ENCODE peak calls at places on chromosome 4, in six cellular contexts. X, G, W, S, K and Z are unnamed samples.

GRCh38 chr4:52197351-52197750 is 146.2 kb downstream of the SPATA18 start:
- DNase-seq in X (no peak), G (no peak), W (no peak), S (no peak), K (no peak), Z (no peak)

GRCh38 chr4:88722828-88723227 is 25.2 kb upstream of the NAP1L5 start:
- DNase-seq in X (no peak), G (no peak), W (no peak), S (no peak), K (peak), Z (no peak)

GRCh38 chr4:70405765-70406164 is 8.0 kb downstream of the OPRPN start:
- DNase-seq in X (no peak), G (no peak), W (no peak), S (no peak), K (no peak), Z (no peak)

GRCh38 chr4:3848323-3848722 is 82.1 kb downstream of the ADRA2C start:
- DNase-seq in X (no peak), G (no peak), W (no peak), S (no peak), K (no peak), Z (no peak)

GRCh38 chr4:182649698-182650477 is 267.3 kb downstream of the DCTD start:
- DNase-seq in X (no peak), G (no peak), W (no peak), S (no peak), K (no peak), Z (no peak)

GRCh38 chr4:4704267-4704666 is 155.2 kb upstream of the MSX1 start:
- DNase-seq in X (no peak), G (no peak), W (no peak), S (no peak), K (no peak), Z (peak)

GRCh38 chr4:138222041-138222440 is 20.1 kb downstream of the SLC7A11 start:
- DNase-seq in X (peak), G (no peak), W (no peak), S (no peak), K (no peak), Z (no peak)

GRCh38 chr4:110112056-110112455 is 86.4 kb downstream of the ELOVL6 start:
- DNase-seq in X (no peak), G (no peak), W (no peak), S (no peak), K (no peak), Z (no peak)

GRCh38 chr4:174873931-174874330 is 44.2 kb upstream of the ADAM29 start:
- DNase-seq in X (peak), G (no peak), W (no peak), S (no peak), K (no peak), Z (no peak)

GRCh38 chr4:2343476-2343875 is 75.0 kb downstream of the ZFYVE28 start:
- DNase-seq in X (no peak), G (no peak), W (no peak), S (no peak), K (peak), Z (no peak)

GRCh38 chr4:42329421-42329820 is 67.9 kb upstream of the SHISA3 start:
- DNase-seq in X (peak), G (no peak), W (no peak), S (no peak), K (no peak), Z (no peak)

GRCh38 chr4:150569384-150569987 is 12.5 kb upstream of the MAB21L2 start:
- DNase-seq in X (peak), G (no peak), W (no peak), S (no peak), K (no peak), Z (no peak)

GRCh38 chr4:94843222-94843621 is 85.5 kb downstream of the BMPR1B start:
- DNase-seq in X (no peak), G (no peak), W (no peak), S (no peak), K (no peak), Z (no peak)

GRCh38 chr4:107034982-107035710 is 967 bp downstream of the DKK2 start:
- DNase-seq in X (no peak), G (no peak), W (no peak), S (no peak), K (no peak), Z (no peak)

GRCh38 chr4:23401572-23401971 is 488.3 kb downstream of the PPARGC1A start:
- DNase-seq in X (no peak), G (no peak), W (no peak), S (no peak), K (no peak), Z (no peak)

GRCh38 chr4:102780476-102781144 is 19.8 kb upstream of the MANBA start:
- DNase-seq in X (peak), G (no peak), W (no peak), S (no peak), K (no peak), Z (no peak)

GRCh38 chr4:183256756-183257385 is 63.2 kb downstream of the CLDN22 start:
- DNase-seq in X (peak), G (no peak), W (peak), S (peak), K (peak), Z (peak)

GRCh38 chr4:11487876-11488545 is 59.3 kb upstream of the HS3ST1 start:
- DNase-seq in X (peak), G (no peak), W (no peak), S (no peak), K (no peak), Z (peak)

GRCh38 chr4:54001558-54002365 is 62.6 kb downstream of the CHIC2 start:
- DNase-seq in X (no peak), G (no peak), W (no peak), S (no peak), K (no peak), Z (no peak)

GRCh38 chr4:107564326-107564725 is 155.7 kb downstream of the PAPSS1 start:
- DNase-seq in X (no peak), G (no peak), W (no peak), S (peak), K (no peak), Z (no peak)

GRCh38 chr4:150337709-150338108 is 244.2 kb upstream of the MAB21L2 start:
- DNase-seq in X (no peak), G (no peak), W (no peak), S (no peak), K (no peak), Z (no peak)

GRCh38 chr4:182711211-182711610 is 206.0 kb downstream of the DCTD start:
- DNase-seq in X (no peak), G (no peak), W (no peak), S (no peak), K (no peak), Z (no peak)

GRCh38 chr4:17587094-17587822 is 10.3 kb downstream of the LAP3 start:
- DNase-seq in X (no peak), G (no peak), W (no peak), S (no peak), K (no peak), Z (no peak)

GRCh38 chr4:4457803-4458550 is 71.1 kb downstream of the NSG1 start:
- DNase-seq in X (no peak), G (no peak), W (no peak), S (no peak), K (no peak), Z (no peak)

GRCh38 chr4:181582595-181582994 is 660.6 kb upstream of the TENM3 start:
- DNase-seq in X (peak), G (no peak), W (no peak), S (no peak), K (no peak), Z (no peak)

GRCh38 chr4:87465739-87466366 is 43.5 kb downstream of the NUDT9 start:
- DNase-seq in X (peak), G (no peak), W (no peak), S (no peak), K (no peak), Z (no peak)

GRCh38 chr4:6991771-6992557 is 51.2 kb upstream of the TADA2B start:
- DNase-seq in X (no peak), G (no peak), W (no peak), S (peak), K (no peak), Z (peak)

GRCh38 chr4:61011051-61011450 is 189.1 kb upstream of the ADGRL3 start:
- DNase-seq in X (no peak), G (no peak), W (no peak), S (no peak), K (no peak), Z (no peak)

GRCh38 chr4:182818926-182819730 is 98.1 kb downstream of the DCTD start:
- DNase-seq in X (no peak), G (no peak), W (no peak), S (no peak), K (no peak), Z (no peak)

DNA sequence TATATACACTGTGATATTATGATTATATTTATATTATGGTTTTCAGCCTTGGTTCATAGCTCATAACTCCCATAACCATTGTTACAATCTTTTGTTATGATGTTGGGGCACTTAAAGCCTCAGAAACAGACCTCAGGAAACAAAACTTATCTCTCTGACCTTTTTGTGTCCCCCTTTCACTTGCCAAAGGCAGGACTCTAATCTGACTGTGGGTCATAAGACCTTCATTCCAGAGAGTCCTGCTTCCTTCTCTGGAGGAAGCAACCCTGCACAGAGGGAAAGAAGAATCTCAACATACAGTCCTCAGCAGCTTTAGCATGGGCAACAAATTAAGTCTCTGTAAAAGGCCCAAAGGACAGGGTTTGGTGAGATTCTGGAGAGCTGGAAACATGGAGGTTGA is 933.4 kb downstream of the ADGRL3 start:
- DNase-seq in X (no peak), G (no peak), W (no peak), S (no peak), K (no peak), Z (no peak)
- H3K4me3 ChIP-seq in X (no peak), G (no peak), W (no peak), S (no peak), K (no peak), Z (no peak)

GRCh38 chr4:184358521-184359232 is 115.7 kb downstream of the IRF2 start:
- DNase-seq in X (no peak), G (no peak), W (no peak), S (no peak), K (no peak), Z (no peak)
- H3K27ac ChIP-seq in X (no peak), G (no peak), W (no peak), S (peak), K (peak), Z (no peak)

GRCh38 chr4:14237911-14238310 is 610.4 kb upstream of the BOD1L1 start:
- DNase-seq in X (no peak), G (no peak), W (no peak), S (no peak), K (no peak), Z (no peak)
- H3K4me3 ChIP-seq in X (no peak), G (no peak), W (no peak), S (no peak), K (no peak), Z (no peak)

DNA sequence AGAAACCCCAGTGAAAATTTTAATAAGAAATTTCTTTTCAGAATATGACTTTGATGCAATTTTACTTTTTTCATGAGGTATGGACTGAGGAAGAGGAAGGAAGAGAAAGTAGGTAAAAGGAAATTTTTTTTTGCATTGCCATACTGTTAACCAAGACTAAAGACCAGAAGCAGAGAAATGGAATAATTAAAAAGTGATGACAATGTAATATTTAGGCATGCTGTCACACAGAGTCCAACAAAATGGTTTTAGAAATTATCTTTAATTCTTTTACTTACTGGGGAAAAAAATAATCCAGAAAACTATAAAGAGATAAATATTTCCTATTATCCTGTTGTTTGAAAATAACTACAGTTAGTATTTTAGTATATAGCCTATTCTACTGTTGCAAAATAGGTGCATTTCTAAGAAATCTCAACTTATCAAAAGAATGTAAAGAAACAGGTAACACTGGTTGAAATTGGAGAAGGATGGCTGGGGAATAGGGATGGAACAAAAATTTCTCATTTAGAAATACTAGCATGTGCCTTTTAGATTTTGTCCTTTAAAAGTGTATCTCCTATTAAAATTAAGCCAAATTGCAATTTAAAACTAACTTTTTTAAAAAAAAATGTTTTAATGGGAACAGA is 92.6 kb downstream of the ANXA3 start:
- DNase-seq in X (no peak), G (no peak), W (no peak), S (no peak), K (no peak), Z (no peak)
- H3K27ac ChIP-seq in X (peak), G (no peak), W (no peak), S (no peak), K (peak), Z (no peak)

DNA sequence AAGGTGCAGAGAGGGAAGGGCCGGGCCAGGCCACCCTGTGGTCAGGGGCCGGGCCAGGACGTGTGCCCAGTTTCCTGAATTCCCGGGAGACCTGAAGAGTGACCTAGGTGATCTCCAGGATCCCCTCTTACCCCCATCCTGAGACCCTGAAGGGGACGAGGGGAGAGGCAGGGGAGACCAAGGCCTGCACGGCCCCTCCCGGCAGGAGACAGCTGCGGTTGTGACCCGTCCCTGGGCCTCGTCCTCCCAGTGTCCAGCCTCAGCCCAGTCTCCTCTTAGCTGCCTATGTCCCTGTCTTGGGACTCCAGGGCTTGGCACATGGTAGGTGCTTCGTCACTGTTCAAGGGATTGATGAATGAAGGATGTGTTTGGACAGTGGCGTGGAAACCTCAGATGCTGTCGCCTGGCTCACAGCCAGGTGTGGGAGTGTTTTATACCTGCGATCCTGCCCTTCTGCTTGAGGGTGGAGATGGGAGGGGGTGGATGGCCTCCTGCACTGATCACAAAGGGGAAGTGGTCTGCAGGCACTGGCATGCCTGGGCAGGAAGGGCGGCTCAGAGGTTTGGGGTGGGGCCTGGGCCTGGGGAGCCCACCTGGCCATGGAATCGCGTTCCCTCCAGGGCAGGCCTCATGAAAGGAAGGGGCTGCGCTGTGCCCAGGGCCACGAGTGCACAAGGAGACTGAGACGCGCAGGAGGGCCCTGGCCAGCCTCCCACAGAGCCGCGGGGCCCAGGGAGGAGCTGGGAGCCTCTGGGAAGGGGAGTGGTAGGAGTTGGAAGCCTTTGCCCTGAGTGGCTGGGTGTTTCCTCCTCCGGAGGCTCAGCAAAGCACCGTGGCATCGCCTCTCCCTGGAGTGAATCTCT is 6.9 kb downstream of the SH3TC1 start:
- DNase-seq in X (no peak), G (no peak), W (no peak), S (no peak), K (no peak), Z (peak)
- H3K4me3 ChIP-seq in X (no peak), G (no peak), W (no peak), S (no peak), K (no peak), Z (no peak)